ENCODE peak calls at places on chromosomes 11 and 22, in eight cellular contexts. One of them, this sample, is unnamed.
A peak's percentile ranks its signal among the peaks of the same experiment; 100 is the strongest.

GRCh38 chr11:1650918-1651262 is 21.3 kb downstream of the KRTAP5-5 start:
- DNase-seq in heart right ventricle: no peak
- DNase-seq in HCT116: no peak
- DNase-seq in PC-3: no peak
- DNase-seq in psoas muscle: no peak
- DNase-seq in foreskin fibroblast: no peak
- DNase-seq in neural crest cell: no peak
- DNase-seq in ovary: no peak
- DNase-seq in this sample: peak; percentile 30

GRCh38 chr22:33796494-33796893 is 123.8 kb downstream of the LARGE1 start:
- DNase-seq in heart right ventricle: no peak
- DNase-seq in HCT116: no peak
- DNase-seq in PC-3: no peak
- DNase-seq in psoas muscle: no peak
- DNase-seq in foreskin fibroblast: no peak
- DNase-seq in neural crest cell: no peak
- DNase-seq in ovary: no peak
- DNase-seq in this sample: no peak

GRCh38 chr11:70604630-70605520 is 206.5 kb downstream of the CTTN start:
- DNase-seq in heart right ventricle: no peak
- DNase-seq in HCT116: no peak
- DNase-seq in PC-3: no peak
- DNase-seq in psoas muscle: peak; percentile 6
- DNase-seq in foreskin fibroblast: no peak
- DNase-seq in neural crest cell: no peak
- DNase-seq in ovary: no peak
- DNase-seq in this sample: no peak

GRCh38 chr11:37333345-37333744 is 735.3 kb upstream of the RAG2 start:
- DNase-seq in heart right ventricle: no peak
- DNase-seq in HCT116: no peak
- DNase-seq in PC-3: no peak
- DNase-seq in psoas muscle: no peak
- DNase-seq in foreskin fibroblast: no peak
- DNase-seq in neural crest cell: no peak
- DNase-seq in ovary: no peak
- DNase-seq in this sample: no peak

GRCh38 chr11:63445720-63446119 is 45.2 kb downstream of the PLAAT5 start:
- DNase-seq in heart right ventricle: no peak
- DNase-seq in HCT116: no peak
- DNase-seq in PC-3: peak; percentile 58
- DNase-seq in psoas muscle: no peak
- DNase-seq in foreskin fibroblast: peak; percentile 68
- DNase-seq in neural crest cell: no peak
- DNase-seq in ovary: no peak
- DNase-seq in this sample: no peak

GRCh38 chr11:69637956-69638871 is 2.7 kb upstream of the CCND1 start:
- DNase-seq in heart right ventricle: peak; percentile 55
- DNase-seq in HCT116: peak; percentile 80
- DNase-seq in PC-3: peak; percentile 74
- DNase-seq in psoas muscle: no peak
- DNase-seq in foreskin fibroblast: peak; percentile 90
- DNase-seq in neural crest cell: peak; percentile 67
- DNase-seq in ovary: no peak
- DNase-seq in this sample: peak; percentile 98

GRCh38 chr11:12286606-12287005 is 90.8 kb upstream of the PARVA start:
- DNase-seq in heart right ventricle: no peak
- DNase-seq in HCT116: no peak
- DNase-seq in PC-3: no peak
- DNase-seq in psoas muscle: no peak
- DNase-seq in foreskin fibroblast: no peak
- DNase-seq in neural crest cell: no peak
- DNase-seq in ovary: no peak
- DNase-seq in this sample: no peak

GRCh38 chr22:38843716-38844660 is at the start of gene NPTXR:
- DNase-seq in heart right ventricle: peak; percentile 58
- DNase-seq in HCT116: no peak
- DNase-seq in PC-3: peak; percentile 42
- DNase-seq in psoas muscle: peak; percentile 58
- DNase-seq in foreskin fibroblast: peak; percentile 81
- DNase-seq in neural crest cell: peak; percentile 54
- DNase-seq in ovary: peak; percentile 60
- DNase-seq in this sample: peak; percentile 85

GRCh38 chr11:20125927-20126326 is 34.3 kb downstream of the DBX1 start:
- DNase-seq in heart right ventricle: no peak
- DNase-seq in HCT116: no peak
- DNase-seq in PC-3: peak; percentile 78
- DNase-seq in psoas muscle: no peak
- DNase-seq in foreskin fibroblast: peak; percentile 65
- DNase-seq in neural crest cell: no peak
- DNase-seq in ovary: no peak
- DNase-seq in this sample: no peak

GRCh38 chr22:40156001-40156516 is 21.7 kb upstream of the TNRC6B start:
- DNase-seq in heart right ventricle: no peak
- DNase-seq in HCT116: peak; percentile 51
- DNase-seq in PC-3: peak; percentile 87
- DNase-seq in psoas muscle: peak; percentile 21
- DNase-seq in foreskin fibroblast: peak; percentile 63
- DNase-seq in neural crest cell: no peak
- DNase-seq in ovary: peak; percentile 27
- DNase-seq in this sample: peak; percentile 81

GRCh38 chr11:132024587-132025295 is 654.3 kb downstream of the NTM start:
- DNase-seq in heart right ventricle: no peak
- DNase-seq in HCT116: no peak
- DNase-seq in PC-3: peak; percentile 84
- DNase-seq in psoas muscle: no peak
- DNase-seq in foreskin fibroblast: peak; percentile 82
- DNase-seq in neural crest cell: no peak
- DNase-seq in ovary: no peak
- DNase-seq in this sample: no peak

GRCh38 chr11:33723238-33723881 is 12.9 kb downstream of the CD59 start:
- DNase-seq in heart right ventricle: no peak
- DNase-seq in HCT116: peak; percentile 72
- DNase-seq in PC-3: peak; percentile 80
- DNase-seq in psoas muscle: no peak
- DNase-seq in foreskin fibroblast: peak; percentile 82
- DNase-seq in neural crest cell: no peak
- DNase-seq in ovary: no peak
- DNase-seq in this sample: no peak

GRCh38 chr11:116281173-116282160 is 491.3 kb downstream of the BUD13 start:
- DNase-seq in heart right ventricle: no peak
- DNase-seq in HCT116: no peak
- DNase-seq in PC-3: no peak
- DNase-seq in psoas muscle: no peak
- DNase-seq in foreskin fibroblast: no peak
- DNase-seq in neural crest cell: no peak
- DNase-seq in ovary: no peak
- DNase-seq in this sample: no peak

GRCh38 chr11:105007463-105007862 is 15.5 kb downstream of the CASP5 start:
- DNase-seq in heart right ventricle: no peak
- DNase-seq in HCT116: no peak
- DNase-seq in PC-3: no peak
- DNase-seq in psoas muscle: no peak
- DNase-seq in foreskin fibroblast: no peak
- DNase-seq in neural crest cell: no peak
- DNase-seq in ovary: no peak
- DNase-seq in this sample: no peak

GRCh38 chr11:45771194-45771941 is 33.6 kb upstream of the SLC35C1 start:
- DNase-seq in heart right ventricle: peak; percentile 71
- DNase-seq in HCT116: peak; percentile 50
- DNase-seq in PC-3: peak; percentile 67
- DNase-seq in psoas muscle: peak; percentile 72
- DNase-seq in foreskin fibroblast: peak; percentile 76
- DNase-seq in neural crest cell: peak; percentile 87
- DNase-seq in ovary: peak; percentile 63
- DNase-seq in this sample: peak; percentile 55

GRCh38 chr11:133793271-133793848 is 52.0 kb downstream of the SPATA19 start:
- DNase-seq in heart right ventricle: no peak
- DNase-seq in HCT116: no peak
- DNase-seq in PC-3: no peak
- DNase-seq in psoas muscle: no peak
- DNase-seq in foreskin fibroblast: no peak
- DNase-seq in neural crest cell: no peak
- DNase-seq in ovary: no peak
- DNase-seq in this sample: no peak

GRCh38 chr11:39806652-39807051 is 1652.8 kb downstream of the LRRC4C start:
- DNase-seq in heart right ventricle: no peak
- DNase-seq in HCT116: no peak
- DNase-seq in PC-3: no peak
- DNase-seq in psoas muscle: no peak
- DNase-seq in foreskin fibroblast: no peak
- DNase-seq in neural crest cell: no peak
- DNase-seq in ovary: no peak
- DNase-seq in this sample: no peak

DNA sequence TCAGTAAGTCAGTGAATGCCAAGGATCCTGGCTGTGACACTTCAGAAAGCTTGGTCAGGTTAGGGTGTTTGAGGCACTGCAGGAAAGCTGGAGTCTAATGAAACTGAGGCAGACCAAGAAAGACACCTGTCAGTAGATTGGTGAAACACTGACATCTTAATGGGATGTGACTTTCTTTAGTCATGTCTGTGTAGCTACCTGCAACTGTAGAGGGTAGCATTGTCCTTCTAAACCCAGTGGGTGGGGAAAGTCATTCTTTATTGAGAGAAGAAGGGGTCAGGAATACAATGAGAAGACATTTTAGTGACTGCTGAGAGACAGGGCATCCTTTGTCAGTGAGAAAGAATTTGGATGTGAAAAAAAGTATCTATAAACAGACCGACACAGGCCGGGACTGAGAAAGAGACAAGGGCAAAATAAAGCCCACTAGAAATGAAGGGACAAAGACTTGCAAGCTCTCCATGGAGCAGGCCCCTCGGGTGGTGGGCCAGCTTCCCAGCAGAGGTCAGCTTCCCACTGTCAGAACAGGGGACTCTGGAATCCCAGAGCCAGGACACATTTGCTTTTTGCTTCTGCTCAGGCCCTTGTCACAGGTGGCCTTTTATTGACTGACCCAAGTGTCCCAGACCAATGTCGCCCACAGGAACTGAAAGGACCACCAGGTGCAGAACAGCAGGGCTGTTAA is 213.0 kb downstream of the TENM4 start:
- DNase-seq in heart right ventricle: no peak
- DNase-seq in HCT116: no peak
- DNase-seq in PC-3: no peak
- DNase-seq in psoas muscle: no peak
- DNase-seq in foreskin fibroblast: no peak
- DNase-seq in neural crest cell: no peak
- DNase-seq in ovary: no peak
- DNase-seq in this sample: no peak
- TF ChIP-seq CTCF in heart right ventricle: no peak
- TF ChIP-seq CTCF in HCT116: no peak
- TF ChIP-seq CTCF in PC-3: no peak
- TF ChIP-seq CTCF in psoas muscle: no peak
- TF ChIP-seq CTCF in foreskin fibroblast: no peak
- TF ChIP-seq CTCF in neural crest cell: no peak
- TF ChIP-seq CTCF in ovary: no peak
- TF ChIP-seq CTCF in this sample: no peak

DNA sequence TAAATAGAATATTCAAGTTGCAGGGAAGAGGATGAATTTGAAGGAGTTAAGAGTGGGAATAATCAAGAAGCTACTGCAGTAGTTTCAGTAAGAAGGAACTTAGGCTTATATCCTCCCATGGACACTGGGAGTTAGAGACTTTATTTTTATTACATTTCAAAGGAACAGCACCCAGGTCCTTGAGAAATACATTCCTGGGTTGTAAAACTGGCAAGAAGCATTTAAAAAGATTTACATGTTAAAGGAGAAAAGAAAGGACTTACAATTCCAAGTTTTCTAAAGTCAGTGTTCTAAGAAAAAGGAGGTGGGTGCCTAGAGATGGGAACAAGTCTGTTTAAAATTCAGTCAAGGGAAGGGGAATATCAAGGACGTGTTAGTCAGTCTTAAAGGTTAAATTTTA is 306.9 kb downstream of the JRKL start:
- DNase-seq in heart right ventricle: no peak
- DNase-seq in HCT116: no peak
- DNase-seq in PC-3: no peak
- DNase-seq in psoas muscle: no peak
- DNase-seq in foreskin fibroblast: no peak
- DNase-seq in neural crest cell: no peak
- DNase-seq in ovary: no peak
- DNase-seq in this sample: no peak
- TF ChIP-seq CTCF in heart right ventricle: no peak
- TF ChIP-seq CTCF in HCT116: no peak
- TF ChIP-seq CTCF in PC-3: no peak
- TF ChIP-seq CTCF in psoas muscle: no peak
- TF ChIP-seq CTCF in foreskin fibroblast: no peak
- TF ChIP-seq CTCF in neural crest cell: no peak
- TF ChIP-seq CTCF in ovary: no peak
- TF ChIP-seq CTCF in this sample: no peak

DNA sequence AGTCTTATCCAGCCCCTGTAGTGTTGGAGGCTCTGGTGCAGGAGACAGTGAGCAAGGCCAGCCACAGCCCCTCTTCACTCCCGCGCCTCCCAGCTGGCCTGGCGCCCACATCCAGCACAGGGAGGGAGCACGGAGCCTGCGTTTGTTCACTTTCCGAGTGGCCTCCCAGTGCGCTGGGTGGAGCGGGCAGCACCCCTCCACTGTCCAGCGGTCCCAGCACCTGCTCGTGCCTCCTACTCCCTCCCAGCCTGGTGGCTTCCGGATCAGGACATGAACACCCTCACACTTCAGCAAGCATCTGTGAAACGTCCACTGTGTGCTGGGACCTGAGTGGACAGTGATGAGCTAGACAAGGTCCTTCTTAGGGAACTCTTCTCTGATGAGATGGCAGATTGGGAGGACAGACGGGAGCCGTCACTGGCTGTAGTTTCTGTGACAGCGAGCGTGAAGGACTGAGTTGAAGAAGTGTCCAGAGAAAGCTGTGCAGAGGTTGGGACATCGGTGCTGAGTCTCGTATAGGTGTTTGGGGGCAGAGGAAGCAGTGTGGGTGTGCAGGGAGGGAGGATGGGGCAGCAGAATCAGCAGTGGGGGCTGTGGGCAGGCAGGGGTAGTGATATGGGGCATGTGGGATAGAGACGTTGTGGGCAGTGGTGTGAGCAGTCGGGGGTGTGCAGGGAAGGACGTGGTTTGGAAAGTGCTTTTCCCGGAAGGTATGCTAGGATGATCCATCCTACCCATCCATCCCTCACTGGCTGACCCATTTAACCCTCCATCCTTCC is 256.8 kb downstream of the TBC1D22A start:
- DNase-seq in heart right ventricle: no peak
- DNase-seq in HCT116: no peak
- DNase-seq in PC-3: no peak
- DNase-seq in psoas muscle: no peak
- DNase-seq in foreskin fibroblast: no peak
- DNase-seq in neural crest cell: no peak
- DNase-seq in ovary: peak; percentile 58
- DNase-seq in this sample: no peak
- TF ChIP-seq CTCF in heart right ventricle: no peak
- TF ChIP-seq CTCF in HCT116: no peak
- TF ChIP-seq CTCF in PC-3: no peak
- TF ChIP-seq CTCF in psoas muscle: no peak
- TF ChIP-seq CTCF in foreskin fibroblast: no peak
- TF ChIP-seq CTCF in neural crest cell: no peak
- TF ChIP-seq CTCF in ovary: no peak
- TF ChIP-seq CTCF in this sample: no peak

DNA sequence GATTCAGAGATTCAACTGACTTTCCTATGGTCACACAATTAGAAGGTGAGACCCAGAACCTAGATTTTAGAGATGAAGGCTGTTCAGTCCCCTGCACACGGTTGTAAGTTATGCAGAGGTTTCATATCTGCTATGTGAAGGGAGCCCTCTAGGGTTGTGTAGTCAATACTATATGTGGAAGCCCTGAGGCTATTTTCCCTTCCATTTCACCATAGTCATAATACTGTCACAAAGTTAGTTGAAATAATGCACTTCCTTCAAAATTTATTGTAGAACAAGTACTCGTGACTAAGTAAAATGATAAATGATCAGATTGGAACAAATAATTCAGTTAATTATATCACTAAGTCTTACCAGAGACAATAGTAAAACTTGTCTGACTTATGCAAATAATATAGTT is 48.8 kb downstream of the ENDOD1 start:
- DNase-seq in heart right ventricle: no peak
- DNase-seq in HCT116: no peak
- DNase-seq in PC-3: peak; percentile 49
- DNase-seq in psoas muscle: no peak
- DNase-seq in foreskin fibroblast: peak; percentile 66
- DNase-seq in neural crest cell: no peak
- DNase-seq in ovary: no peak
- DNase-seq in this sample: no peak
- TF ChIP-seq CTCF in heart right ventricle: peak; percentile 37
- TF ChIP-seq CTCF in HCT116: peak; percentile 62
- TF ChIP-seq CTCF in PC-3: no peak
- TF ChIP-seq CTCF in psoas muscle: peak; percentile 40
- TF ChIP-seq CTCF in foreskin fibroblast: peak; percentile 4
- TF ChIP-seq CTCF in neural crest cell: no peak
- TF ChIP-seq CTCF in ovary: no peak
- TF ChIP-seq CTCF in this sample: peak; percentile 71

This sample was measured in Caco-2.